ENCODE peak calls at places on chromosomes 12 and 14, in nine cellular contexts. I is neural progenitor cell, D is heart right ventricle, O is H1, L is tibial artery, A is suprapubic skin, Y is colonic mucosa, U is body of pancreas, Q is ascending aorta. Z is an unnamed sample.

GRCh38 chr12:79409562-79409961 is 281.2 kb downstream of the PAWR start:
- DNase-seq in Q (no peak), I (no peak), O (no peak), A (no peak), Y (no peak), D (no peak), U (no peak), L (no peak), Z (no peak)

GRCh38 chr12:104740668-104741067 is 217.4 kb downstream of the SLC41A2 start:
- DNase-seq in D (no peak), Y (no peak), U (no peak), I (no peak), A (no peak), Q (peak; percentile 74), O (no peak), L (peak; percentile 61), Z (no peak)

GRCh38 chr12:105060715-105061378 is 23.4 kb downstream of the ALDH1L2 start:
- DNase-seq in O (no peak), U (no peak), A (no peak), Y (no peak), I (no peak), D (no peak), L (no peak), Q (no peak), Z (no peak)

GRCh38 chr12:59452746-59453145 is 143.1 kb upstream of the SLC16A7 start:
- DNase-seq in L (no peak), Q (no peak), Y (no peak), U (no peak), I (no peak), D (no peak), O (no peak), A (no peak), Z (no peak)

GRCh38 chr14:59331217-59331616 is 134.0 kb downstream of the GPR135 start:
- DNase-seq in I (peak; percentile 79), Q (no peak), D (no peak), O (no peak), U (no peak), L (no peak), A (no peak), Y (no peak), Z (no peak)

GRCh38 chr12:59087077-59087673 is 166.9 kb upstream of the LRIG3 start:
- DNase-seq in I (no peak), L (no peak), O (no peak), A (no peak), Q (no peak), U (peak; percentile 35), Y (peak; percentile 38), D (no peak), Z (no peak)

GRCh38 chr14:104140213-104140462 is 1.8 kb downstream of the KIF26A start:
- DNase-seq in D (no peak), A (no peak), O (no peak), Q (peak; percentile 41), I (no peak), L (no peak), U (peak; percentile 4), Y (no peak), Z (peak; percentile 64)

GRCh38 chr14:51202914-51203665 is 37.0 kb upstream of the TMX1 start:
- DNase-seq in Y (no peak), Q (no peak), L (no peak), U (no peak), I (no peak), O (no peak), D (no peak), A (no peak), Z (no peak)

GRCh38 chr12:99984271-99985128 is at the start of gene ANKS1B:
- DNase-seq in Q (peak; percentile 82), I (peak; percentile 86), U (peak; percentile 74), A (peak; percentile 62), D (peak; percentile 19), L (peak; percentile 38), O (peak; percentile 83), Y (peak; percentile 45), Z (peak; percentile 86)

GRCh38 chr14:63510538-63510937 is 32.6 kb downstream of the PPP2R5E start:
- DNase-seq in Q (no peak), I (no peak), D (no peak), A (no peak), Y (no peak), L (no peak), U (no peak), O (no peak), Z (no peak)

GRCh38 chr12:3236345-3237153 is 159.4 kb downstream of the TSPAN9 start:
- DNase-seq in U (no peak), Q (no peak), A (no peak), O (no peak), Y (peak; percentile 38), I (peak; percentile 67), L (no peak), D (peak; percentile 71), Z (peak; percentile 5)

GRCh38 chr12:111748867-111749266 is 17.9 kb upstream of the ALDH2 start:
- DNase-seq in U (no peak), Q (no peak), D (no peak), A (no peak), L (no peak), Y (no peak), O (no peak), I (no peak), Z (no peak)

GRCh38 chr14:23306412-23307145 is at the start of gene BCL2L2:
- DNase-seq in O (peak; percentile 90), Y (peak; percentile 96), D (peak; percentile 94), A (peak; percentile 96), U (peak; percentile 94), L (peak; percentile 95), I (peak; percentile 96), Q (peak; percentile 97), Z (peak; percentile 94)

GRCh38 chr12:34599530-34600513 is 577.5 kb downstream of the ALG10 start:
- DNase-seq in U (peak; percentile 1), D (no peak), I (no peak), Q (no peak), L (no peak), O (no peak), A (peak; percentile 37), Y (no peak), Z (no peak)

GRCh38 chr14:31479026-31479425 is 8.8 kb downstream of the GPR33 start:
- DNase-seq in L (no peak), O (no peak), Q (no peak), I (no peak), A (no peak), D (no peak), Y (no peak), U (no peak), Z (no peak)

GRCh38 chr14:81831128-81831815 is 297.6 kb upstream of the SEL1L start:
- DNase-seq in Y (no peak), A (no peak), D (peak; percentile 16), I (peak; percentile 15), U (peak; percentile 33), O (no peak), Q (peak; percentile 67), L (peak; percentile 72), Z (no peak)

GRCh38 chr12:88247241-88247643 is 105.1 kb downstream of the TMTC3 start:
- DNase-seq in O (no peak), Y (no peak), U (no peak), I (no peak), Q (no peak), A (no peak), L (no peak), D (no peak), Z (no peak)

GRCh38 chr12:16884819-16885218 is 278.9 kb upstream of the LMO3 start:
- DNase-seq in Y (no peak), I (no peak), A (no peak), O (no peak), L (no peak), U (no peak), D (no peak), Q (no peak), Z (no peak)

GRCh38 chr12:122837306-122838265 is 2.3 kb downstream of the HIP1R start:
- DNase-seq in Y (peak; percentile 69), L (no peak), D (no peak), U (peak; percentile 77), Q (no peak), O (no peak), A (no peak), I (no peak), Z (no peak)

GRCh38 chr12:122836027-122836921 is 1.0 kb downstream of the HIP1R start:
- DNase-seq in I (peak; percentile 48), O (peak; percentile 51), Y (peak; percentile 78), Q (no peak), U (peak; percentile 70), D (no peak), A (peak; percentile 71), L (no peak), Z (no peak)

GRCh38 chr12:122834229-122834920 is 882 bp upstream of the HIP1R start:
- DNase-seq in A (peak; percentile 74), I (peak; percentile 95), U (peak; percentile 66), Q (peak; percentile 83), Y (peak; percentile 70), O (no peak), D (no peak), L (no peak), Z (peak; percentile 37)

GRCh38 chr12:122834921-122835692 is at the start of gene HIP1R:
- DNase-seq in U (peak; percentile 69), Q (no peak), O (peak; percentile 78), Y (peak; percentile 74), A (peak; percentile 69), I (peak; percentile 82), D (no peak), L (no peak), Z (peak; percentile 89)

DNA sequence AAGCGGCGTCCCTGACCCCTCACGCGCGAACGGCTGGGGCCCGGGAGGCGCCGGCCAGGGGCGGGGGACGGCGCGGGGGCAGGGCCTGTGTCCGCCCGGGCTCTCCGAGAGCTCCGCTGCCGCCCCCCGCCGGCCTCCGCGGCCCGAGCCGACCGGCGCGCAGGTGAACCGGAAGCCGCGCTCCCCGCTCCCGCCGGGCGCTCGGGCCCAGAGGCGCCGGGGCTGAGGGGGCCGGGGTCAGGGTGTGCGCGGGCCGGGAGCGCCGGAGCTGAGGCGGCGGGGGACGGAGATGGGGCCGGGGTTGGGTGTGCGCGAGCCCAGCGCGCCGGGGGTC is 403 bp downstream of the HIP1R start:
- DNase-seq in Y (no peak), I (no peak), O (peak; percentile 51), L (no peak), U (peak; percentile 63), A (no peak), Q (no peak), D (no peak), Z (peak; percentile 82)
- H3K27ac ChIP-seq in Y (peak overlapping the region; percentile 77), I (no peak overlapping the region), O (no peak overlapping the region), L (peak overlapping the region; percentile 67), U (peak overlapping the region; percentile 83), A (peak overlapping the region; percentile 95), Q (peak overlapping the region; percentile 59), D (peak overlapping the region; percentile 85), Z (peak overlapping the region; percentile 79)

GRCh38 chr12:109946913-109947312 is 46.8 kb downstream of the TCHP start:
- DNase-seq in Q (no peak), A (no peak), O (no peak), L (no peak), I (no peak), D (no peak), U (no peak), Y (no peak), Z (no peak)
- H3K27ac ChIP-seq in Q (peak overlapping the region; percentile 54), A (peak overlapping the region; percentile 20), O (no peak overlapping the region), L (no peak overlapping the region), I (peak overlapping the region; percentile 81), D (peak overlapping the region; percentile 80), U (peak overlapping the region; percentile 72), Y (no peak overlapping the region), Z (peak overlapping the region; percentile 47)

GRCh38 chr12:101992091-101992490 is 69.7 kb downstream of the WASHC3 start:
- DNase-seq in Q (no peak), L (no peak), Y (no peak), O (no peak), D (no peak), I (no peak), U (no peak), A (no peak), Z (no peak)
- H3K27ac ChIP-seq in Q (no peak overlapping the region), L (no peak overlapping the region), Y (no peak overlapping the region), O (no peak overlapping the region), D (no peak overlapping the region), I (no peak overlapping the region), U (no peak overlapping the region), A (no peak overlapping the region), Z (no peak overlapping the region)

GRCh38 chr14:88631091-88631490 is 68.3 kb downstream of the ZC3H14 start:
- DNase-seq in U (no peak), L (no peak), D (no peak), O (no peak), I (no peak), Y (no peak), Q (no peak), A (no peak), Z (no peak)
- H3K27ac ChIP-seq in U (no peak overlapping the region), L (no peak overlapping the region), D (no peak overlapping the region), O (no peak overlapping the region), I (no peak overlapping the region), Y (no peak overlapping the region), Q (no peak overlapping the region), A (no peak overlapping the region), Z (no peak overlapping the region)